ENCODE peak calls at places on chromosomes 6 and 20, in nine cellular contexts. A, Y, Q, K, E, S, Z, X and T are unnamed samples.

GRCh38 chr20:30912006-30912660 is 345.3 kb upstream of the DEFB115 start:
- DNase-seq in A (no peak), Y (no peak), Q (no peak), K (no peak), E (peak), S (no peak), Z (no peak), X (no peak), T (no peak)

GRCh38 chr6:108133594-108134179 is 32.1 kb upstream of the NR2E1 start:
- DNase-seq in A (peak), Y (peak), Q (peak), K (peak), E (peak), S (peak), Z (peak), X (no peak), T (no peak)

GRCh38 chr6:159852877-159853276 is 37.9 kb upstream of the MAS1 start:
- DNase-seq in A (peak), Y (no peak), Q (no peak), K (peak), E (no peak), S (no peak), Z (no peak), X (no peak), T (no peak)

GRCh38 chr6:5851261-5851757 is 155.4 kb downstream of the NRN1 start:
- DNase-seq in A (peak), Y (peak), Q (peak), K (peak), E (peak), S (no peak), Z (no peak), X (no peak), T (peak)

GRCh38 chr6:134238960-134239795 is 78.7 kb downstream of the SGK1 start:
- DNase-seq in A (no peak), Y (no peak), Q (no peak), K (peak), E (no peak), S (no peak), Z (no peak), X (no peak), T (no peak)

GRCh38 chr6:127301199-127301700 is 34.6 kb downstream of the RNF146 start:
- DNase-seq in A (peak), Y (no peak), Q (no peak), K (no peak), E (no peak), S (no peak), Z (no peak), X (no peak), T (no peak)

GRCh38 chr6:95133578-95133977 is 443.8 kb upstream of the MANEA start:
- DNase-seq in A (peak), Y (no peak), Q (no peak), K (no peak), E (no peak), S (no peak), Z (peak), X (no peak), T (no peak)

GRCh38 chr20:61422636-61423425 is 170.8 kb downstream of the CDH4 start:
- DNase-seq in A (no peak), Y (no peak), Q (no peak), K (no peak), E (peak), S (no peak), Z (no peak), X (no peak), T (no peak)

GRCh38 chr20:17612975-17613327 is 43.1 kb downstream of the DSTN start:
- DNase-seq in A (no peak), Y (no peak), Q (peak), K (no peak), E (no peak), S (no peak), Z (no peak), X (no peak), T (no peak)

GRCh38 chr6:161411265-161411944 is 137.5 kb upstream of the AGPAT4 start:
- DNase-seq in A (no peak), Y (no peak), Q (no peak), K (no peak), E (no peak), S (no peak), Z (peak), X (no peak), T (no peak)

GRCh38 chr6:36120539-36120938 is 9.8 kb upstream of the MAPK13 start:
- DNase-seq in A (no peak), Y (peak), Q (no peak), K (peak), E (no peak), S (peak), Z (no peak), X (no peak), T (no peak)

GRCh38 chr6:27867941-27868705 is 44.1 kb downstream of the OR2B2 start:
- DNase-seq in A (peak), Y (no peak), Q (no peak), K (no peak), E (peak), S (no peak), Z (no peak), X (no peak), T (no peak)

GRCh38 chr6:836276-836853 is 143.4 kb upstream of the EXOC2 start:
- DNase-seq in A (no peak), Y (no peak), Q (no peak), K (no peak), E (no peak), S (no peak), Z (peak), X (no peak), T (no peak)

GRCh38 chr6:90406957-90407356 is 110.3 kb upstream of the BACH2 start:
- DNase-seq in A (no peak), Y (no peak), Q (no peak), K (no peak), E (no peak), S (no peak), Z (peak), X (no peak), T (no peak)

GRCh38 chr6:150048099-150048498 is 20.8 kb downstream of the ULBP3 start:
- DNase-seq in A (no peak), Y (no peak), Q (no peak), K (no peak), E (no peak), S (no peak), Z (no peak), X (no peak), T (no peak)

GRCh38 chr6:31663961-31664789 is 622 bp downstream of the GPANK1 start:
- DNase-seq in A (peak), Y (no peak), Q (no peak), K (no peak), E (peak), S (no peak), Z (peak), X (no peak), T (no peak)

GRCh38 chr6:88650029-88650619 is 313.3 kb downstream of the RNGTT start:
- DNase-seq in A (peak), Y (no peak), Q (no peak), K (no peak), E (no peak), S (no peak), Z (no peak), X (no peak), T (no peak)

GRCh38 chr6:36755435-36756348 is 58.1 kb downstream of the RAB44 start:
- DNase-seq in A (no peak), Y (no peak), Q (no peak), K (no peak), E (no peak), S (no peak), Z (peak), X (no peak), T (no peak)

GRCh38 chr20:19976595-19977372 is 40.4 kb upstream of the NAA20 start:
- DNase-seq in A (peak), Y (peak), Q (no peak), K (peak), E (peak), S (peak), Z (peak), X (peak), T (peak)

GRCh38 chr6:96816182-96816888 is 20.9 kb downstream of the GPR63 start:
- DNase-seq in A (peak), Y (no peak), Q (no peak), K (no peak), E (peak), S (no peak), Z (no peak), X (no peak), T (no peak)
- H3K27ac ChIP-seq in A (no peak), Y (no peak), Q (no peak), K (no peak), E (peak), S (no peak), Z (no peak), X (peak), T (peak)

GRCh38 chr6:34248727-34249468 is at the start of gene SMIM29:
- DNase-seq in A (peak), Y (peak), Q (peak), K (peak), E (peak), S (peak), Z (peak), X (peak), T (peak)
- TF ChIP-seq CTCF in A (peak), Y (peak), Q (peak), K (peak), E (peak), S (peak), Z (peak), X (peak), T (peak)

DNA sequence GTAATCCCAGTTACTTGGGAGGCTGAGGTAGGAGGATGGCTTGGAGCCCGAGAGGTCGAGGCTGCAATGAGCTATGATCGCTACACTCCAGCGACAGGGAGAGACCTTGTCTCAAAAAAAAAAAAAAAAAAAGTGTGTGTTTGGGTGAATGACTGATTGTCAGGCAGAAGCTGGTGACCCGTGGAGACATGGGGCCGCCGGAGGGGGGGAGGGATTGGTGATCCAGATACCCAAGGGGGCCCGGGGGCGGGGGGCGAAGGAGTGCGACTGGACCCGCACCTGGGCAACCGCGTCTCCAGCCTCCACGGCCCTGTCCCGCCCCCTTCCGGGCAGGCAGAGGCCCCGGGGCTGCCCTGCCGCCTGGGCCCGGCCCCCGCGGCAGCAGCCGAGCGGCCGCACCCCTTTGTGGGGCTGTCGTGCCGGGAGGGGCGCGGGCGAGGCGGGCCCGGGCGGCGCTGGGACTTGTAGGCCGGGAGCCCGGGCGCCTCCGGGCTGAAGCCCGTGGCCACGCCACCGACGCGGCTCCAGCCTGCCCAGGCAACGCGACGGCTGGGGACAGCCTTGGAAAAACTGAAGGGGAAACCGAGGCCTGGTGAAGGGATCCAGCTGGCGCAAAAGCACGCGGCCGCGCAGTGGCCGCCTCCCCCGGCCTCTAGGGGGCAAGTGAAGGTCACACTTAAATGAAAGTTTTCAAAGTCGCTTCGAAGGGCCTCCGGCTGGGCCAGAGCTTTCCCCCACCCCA is 2.1 kb upstream of the RBM38 start:
- DNase-seq in A (peak), Y (peak), Q (peak), K (peak), E (peak), S (no peak), Z (peak), X (no peak), T (peak)
- H3K4me3 ChIP-seq in A (peak), Y (peak), Q (peak), K (no peak), E (no peak), S (peak), Z (peak), X (peak), T (peak)

GRCh38 chr20:32010666-32011065 is 428 bp downstream of the CCM2L start:
- DNase-seq in A (no peak), Y (no peak), Q (no peak), K (no peak), E (peak), S (no peak), Z (no peak), X (no peak), T (no peak)
- H3K27ac ChIP-seq in A (no peak), Y (no peak), Q (peak), K (peak), E (no peak), S (peak), Z (no peak), X (no peak), T (no peak)

DNA sequence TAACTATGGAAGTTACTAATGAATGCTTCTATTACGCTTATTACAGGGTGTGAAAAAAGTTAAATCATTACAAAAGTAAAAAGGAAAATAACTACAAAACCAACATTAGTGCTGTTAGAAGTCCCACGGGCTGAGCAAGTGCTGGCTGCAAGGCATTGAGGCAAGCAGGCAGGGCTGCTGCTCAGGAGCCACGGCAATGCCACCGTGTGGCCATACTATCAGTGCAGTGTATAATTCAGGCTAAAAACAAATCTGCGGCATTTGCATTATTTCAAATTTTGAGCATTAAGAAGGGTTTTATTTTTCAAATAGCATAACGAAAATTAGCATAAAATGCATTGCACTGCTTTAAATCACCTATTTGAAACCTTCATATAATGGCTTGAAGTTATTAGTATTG is 17.1 kb downstream of the IFNGR1 start:
- DNase-seq in A (no peak), Y (peak), Q (no peak), K (no peak), E (no peak), S (no peak), Z (no peak), X (no peak), T (peak)
- TF ChIP-seq CTCF in A (peak), Y (peak), Q (no peak), K (peak), E (peak), S (peak), Z (peak), X (no peak), T (peak)

DNA sequence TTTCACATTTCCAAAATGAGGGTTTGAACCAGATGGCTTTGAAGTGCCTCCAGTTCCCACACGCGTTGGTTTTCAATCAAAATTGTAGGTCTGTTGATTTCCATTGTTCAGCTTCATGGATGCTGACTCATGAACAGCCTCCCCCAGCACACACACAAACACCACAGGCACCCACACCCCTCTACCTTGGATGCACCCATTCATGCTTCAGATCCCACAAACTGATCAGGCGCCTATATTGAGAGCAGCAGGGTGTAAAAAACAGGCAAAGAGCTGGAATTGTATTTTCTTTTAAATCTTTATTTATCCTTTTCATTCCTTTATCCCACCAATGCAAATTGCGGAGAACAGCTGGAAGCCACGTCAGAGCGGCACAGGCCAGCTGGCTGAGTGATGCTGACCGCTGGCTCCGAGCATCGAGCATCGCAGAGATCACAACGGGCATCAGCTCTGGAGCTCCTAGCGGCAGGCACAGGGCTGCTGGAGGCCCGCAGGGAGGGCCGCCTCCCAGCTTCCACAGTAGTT is 29.3 kb upstream of the TBC1D7 start:
- DNase-seq in A (peak), Y (no peak), Q (no peak), K (no peak), E (no peak), S (no peak), Z (no peak), X (no peak), T (peak)
- H3K4me3 ChIP-seq in A (no peak), Y (no peak), Q (no peak), K (no peak), E (no peak), S (no peak), Z (no peak), X (no peak), T (peak)